ENCODE peak calls at places on chromosomes 1 and 21, in nine cellular contexts. Y is tibial nerve; H is A549; C is ovary; A is uterus; L is effector memory CD4-positive, alpha-beta T cell; N is heart right ventricle; W is iPS DF 6.9; T is coronary artery. P is an unnamed sample.

GRCh38 chr1:94025383-94026340 is 95.3 kb downstream of the ABCA4 start:
- DNase-seq in Y (peak; percentile 70), H (peak; percentile 60), C (no peak), A (peak; percentile 52), L (no peak), N (no peak), W (no peak), T (no peak), P (no peak)

GRCh38 chr1:112923956-112924349 is 32.0 kb downstream of the SLC16A1 start:
- DNase-seq in Y (no peak), H (no peak), C (no peak), A (no peak), L (no peak), N (no peak), W (no peak), T (no peak), P (no peak)

GRCh38 chr1:26358411-26359384 is 4.8 kb upstream of the CRYBG2 start:
- DNase-seq in Y (no peak), H (peak; percentile 60), C (no peak), A (no peak), L (peak; percentile 70), N (no peak), W (no peak), T (no peak), P (no peak)

GRCh38 chr1:241606544-241606943 is 33.6 kb downstream of the CHML start:
- DNase-seq in Y (no peak), H (peak; percentile 49), C (no peak), A (no peak), L (no peak), N (no peak), W (no peak), T (no peak), P (no peak)

GRCh38 chr21:33020558-33021100 is 5.1 kb upstream of the OLIG2 start:
- DNase-seq in Y (no peak), H (no peak), C (no peak), A (no peak), L (no peak), N (no peak), W (no peak), T (peak; percentile 31), P (no peak)

GRCh38 chr1:192303029-192303428 is 13.8 kb upstream of the RGS21 start:
- DNase-seq in Y (no peak), H (no peak), C (no peak), A (no peak), L (no peak), N (no peak), W (no peak), T (no peak), P (no peak)

GRCh38 chr1:4787551-4787950 is 133.1 kb downstream of the AJAP1 start:
- DNase-seq in Y (no peak), H (no peak), C (no peak), A (no peak), L (no peak), N (no peak), W (no peak), T (peak; percentile 66), P (no peak)

GRCh38 chr1:233025156-233025555 is 74.7 kb downstream of the NTPCR start:
- DNase-seq in Y (no peak), H (peak; percentile 55), C (no peak), A (no peak), L (no peak), N (peak; percentile 24), W (peak; percentile 22), T (no peak), P (no peak)

GRCh38 chr1:147389532-147390184 is 147.2 kb downstream of the CHD1L start:
- DNase-seq in Y (peak; percentile 12), H (peak; percentile 45), C (no peak), A (no peak), L (no peak), N (no peak), W (peak; percentile 48), T (no peak), P (no peak)

GRCh38 chr1:233406994-233407631 is 79.6 kb downstream of the MAP3K21 start:
- DNase-seq in Y (no peak), H (no peak), C (no peak), A (no peak), L (no peak), N (no peak), W (no peak), T (no peak), P (no peak)

GRCh38 chr1:11100149-11100493 is 452 bp upstream of the EXOSC10 start:
- DNase-seq in Y (no peak), H (no peak), C (no peak), A (no peak), L (peak; percentile 0), N (no peak), W (no peak), T (no peak), P (no peak)

GRCh38 chr1:67747667-67748066 is 62.7 kb downstream of the GADD45A start:
- DNase-seq in Y (no peak), H (no peak), C (no peak), A (no peak), L (no peak), N (no peak), W (no peak), T (no peak), P (no peak)

GRCh38 chr1:24893431-24893830 is 36.6 kb downstream of the RUNX3 start:
- DNase-seq in Y (no peak), H (no peak), C (no peak), A (no peak), L (no peak), N (no peak), W (no peak), T (peak; percentile 50), P (no peak)

GRCh38 chr1:48000883-48001282 is 3.7 kb upstream of the TRABD2B start:
- DNase-seq in Y (no peak), H (no peak), C (no peak), A (no peak), L (no peak), N (no peak), W (no peak), T (no peak), P (no peak)

GRCh38 chr1:208499021-208499420 is 254.8 kb upstream of the PLXNA2 start:
- DNase-seq in Y (no peak), H (no peak), C (no peak), A (no peak), L (no peak), N (no peak), W (no peak), T (no peak), P (no peak)

GRCh38 chr1:86852737-86853408 is 61.1 kb downstream of the SELENOF start:
- DNase-seq in Y (no peak), H (peak; percentile 6), C (no peak), A (no peak), L (no peak), N (no peak), W (no peak), T (no peak), P (no peak)

GRCh38 chr21:15058718-15059316 is 6.0 kb downstream of the NRIP1 start:
- DNase-seq in Y (no peak), H (peak; percentile 59), C (no peak), A (no peak), L (no peak), N (no peak), W (no peak), T (no peak), P (no peak)

GRCh38 chr1:180911640-180912161 is 996 bp upstream of the KIAA1614 start:
- DNase-seq in Y (no peak), H (no peak), C (no peak), A (peak; percentile 38), L (no peak), N (no peak), W (no peak), T (peak; percentile 75), P (no peak)

GRCh38 chr1:182633657-182634281 is 29.6 kb upstream of the RGS16 start:
- DNase-seq in Y (no peak), H (no peak), C (no peak), A (no peak), L (no peak), N (no peak), W (no peak), T (no peak), P (no peak)

GRCh38 chr21:35396655-35397054 is 347.6 kb upstream of the RUNX1 start:
- DNase-seq in Y (no peak), H (no peak), C (no peak), A (no peak), L (no peak), N (no peak), W (no peak), T (no peak), P (no peak)

GRCh38 chr1:22592919-22593790 is 29.9 kb downstream of the EPHA8 start:
- DNase-seq in Y (no peak), H (no peak), C (no peak), A (no peak), L (no peak), N (no peak), W (peak; percentile 18), T (no peak), P (no peak)
- H3K4me3 ChIP-seq in Y (no peak overlapping the region), H (no peak overlapping the region), C (no peak overlapping the region), A (no peak overlapping the region), L (no peak overlapping the region), N (no peak overlapping the region), W (peak overlapping the region; percentile 32), T (no peak overlapping the region), P (no peak overlapping the region)

GRCh38 chr1:52602328-52603300 is at the start of gene GPX7:
- DNase-seq in Y (no peak), H (no peak), C (peak; percentile 34), A (peak; percentile 41), L (peak; percentile 46), N (peak; percentile 49), W (no peak), T (no peak), P (peak; percentile 55)
- H3K27ac ChIP-seq in Y (peak within 1 kb of the TSS; percentile 83), H (no peak within 1 kb of the TSS), C (peak within 1 kb of the TSS; percentile 87), A (peak within 1 kb of the TSS; percentile 83), L (peak within 1 kb of the TSS; percentile 65), N (peak within 1 kb of the TSS; percentile 85), W (no peak within 1 kb of the TSS), T (peak within 1 kb of the TSS; percentile 86), P (peak within 1 kb of the TSS; percentile 79)

DNA sequence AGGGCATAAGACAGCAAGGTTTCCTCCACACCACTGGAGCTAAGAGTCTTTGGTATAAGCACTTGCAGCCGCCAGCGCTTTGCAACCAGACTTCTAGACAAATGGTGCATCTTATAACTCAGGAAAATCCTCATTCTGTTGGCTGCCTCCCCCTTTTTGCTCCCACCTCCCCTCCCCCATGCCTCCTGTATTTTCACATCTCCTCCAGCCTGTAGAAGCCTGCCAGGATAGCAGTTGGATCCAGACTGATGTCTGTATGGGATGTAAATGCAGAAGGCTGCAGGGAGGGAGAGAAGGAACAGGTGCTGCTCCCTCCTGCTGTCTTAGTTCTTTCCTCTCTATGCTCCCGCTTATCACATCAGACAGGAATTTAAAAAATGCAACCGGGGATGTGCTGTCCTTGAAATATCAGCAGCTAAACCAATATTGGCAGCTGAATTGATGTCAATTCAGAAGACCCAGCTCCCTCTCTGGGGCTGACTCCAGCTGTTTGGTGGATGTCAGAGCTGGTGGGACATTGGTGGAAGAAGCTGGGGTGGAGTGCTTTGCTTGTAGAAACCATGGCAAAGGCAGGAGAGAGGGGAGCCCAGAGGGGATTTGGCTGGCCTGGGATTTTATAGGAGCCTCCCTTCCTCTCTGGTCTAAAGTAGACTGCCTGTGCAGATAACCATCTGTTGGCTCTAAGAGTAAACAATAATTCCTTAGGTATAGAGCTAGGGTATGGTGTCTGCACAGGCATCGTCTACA is 53.5 kb downstream of the NFASC start:
- DNase-seq in Y (no peak), H (no peak), C (no peak), A (no peak), L (no peak), N (no peak), W (peak; percentile 84), T (no peak), P (no peak)
- H3K4me3 ChIP-seq in Y (no peak overlapping the region), H (no peak overlapping the region), C (no peak overlapping the region), A (no peak overlapping the region), L (no peak overlapping the region), N (no peak overlapping the region), W (no peak overlapping the region), T (no peak overlapping the region), P (no peak overlapping the region)

GRCh38 chr1:222104097-222104496 is 362.2 kb upstream of the DUSP10 start:
- DNase-seq in Y (no peak), H (no peak), C (no peak), A (no peak), L (no peak), N (no peak), W (no peak), T (no peak), P (no peak)
- H3K27ac ChIP-seq in Y (no peak overlapping the region), H (no peak overlapping the region), C (no peak overlapping the region), A (no peak overlapping the region), L (no peak overlapping the region), N (no peak overlapping the region), W (no peak overlapping the region), T (no peak overlapping the region), P (no peak overlapping the region)